ENCODE peak calls at places on chromosomes 16 and 17, in eight cellular contexts. V is neural progenitor cell, H is neural crest cell, P is HEK293T, N is AG09319, S is T-helper 9 cell, G is germinal center, B is WTC11. A is an unnamed sample.
A peak's percentile ranks its signal among the peaks of the same experiment; 100 is the strongest.

GRCh38 chr16:69187891-69188451 is 1.0 kb downstream of the SNTB2 start:
- DNase-seq in V (no peak), H (peak; percentile 30), P (peak; percentile 32), N (no peak), S (peak; percentile 25), G (peak; percentile 65), B (peak; percentile 21), A (no peak)

GRCh38 chr16:3127745-3128144 is 7.1 kb upstream of the ZNF213 start:
- DNase-seq in V (peak; percentile 63), H (no peak), P (no peak), N (no peak), S (no peak), G (no peak), B (peak; percentile 52), A (no peak)

GRCh38 chr16:67228034-67228785 is 1.3 kb downstream of the TMEM208 start:
- DNase-seq in V (no peak), H (no peak), P (no peak), N (no peak), S (no peak), G (no peak), B (no peak), A (no peak)

GRCh38 chr17:77087650-77088454 is 52.9 kb upstream of the SEC14L1 start:
- DNase-seq in V (no peak), H (no peak), P (no peak), N (no peak), S (no peak), G (no peak), B (no peak), A (no peak)

GRCh38 chr16:87703835-87704375 is 61.9 kb downstream of the KLHDC4 start:
- DNase-seq in V (no peak), H (no peak), P (no peak), N (no peak), S (no peak), G (no peak), B (no peak), A (no peak)

GRCh38 chr16:4694664-4695451 is 1.5 kb downstream of the NUDT16L1 start:
- DNase-seq in V (no peak), H (no peak), P (no peak), N (no peak), S (no peak), G (no peak), B (no peak), A (no peak)

GRCh38 chr17:73419896-73420295 is 108.1 kb upstream of the CDC42EP4 start:
- DNase-seq in V (no peak), H (no peak), P (no peak), N (no peak), S (no peak), G (no peak), B (no peak), A (peak; percentile 42)

GRCh38 chr17:68248199-68248825 is 469 bp downstream of the AMZ2 start:
- DNase-seq in V (no peak), H (no peak), P (no peak), N (peak; percentile 47), S (no peak), G (no peak), B (no peak), A (peak; percentile 26)

GRCh38 chr17:76670708-76671122 is 27.2 kb upstream of the ST6GALNAC1 start:
- DNase-seq in V (no peak), H (no peak), P (peak; percentile 5), N (no peak), S (no peak), G (no peak), B (no peak), A (no peak)

GRCh38 chr17:1145311-1145986 is 34.3 kb downstream of the ABR start:
- DNase-seq in V (no peak), H (no peak), P (no peak), N (no peak), S (no peak), G (no peak), B (no peak), A (no peak)

A was measured in MV-4-11.